ENCODE peak calls at places on chromosome 16, in seven cellular contexts. L, Z, N, P, I, M and E are unnamed samples. For H3K4me1, the result is how much of the 10 kb centered on the place peaks cover.

GRCh38 chr16:90035902-90036301 is 16.6 kb upstream of the DBNDD1 start:
- DNase-seq in L (no peak), Z (no peak), N (peak), P (no peak), I (no peak), M (no peak), E (no peak)

GRCh38 chr16:29678691-29679267 is at the start of gene QPRT:
- DNase-seq in L (peak), Z (peak), N (peak), P (peak), I (peak), M (no peak), E (peak)

GRCh38 chr16:4214215-4214621 is 27.7 kb downstream of the SRL start:
- DNase-seq in L (no peak), Z (no peak), N (peak), P (peak), I (peak), M (no peak), E (no peak)

GRCh38 chr16:53775106-53775820 is 71.3 kb downstream of the FTO start:
- DNase-seq in L (no peak), Z (no peak), N (no peak), P (no peak), I (no peak), M (no peak), E (no peak)

GRCh38 chr16:588639-588888 is 1.3 kb upstream of the RAB40C start:
- DNase-seq in L (no peak), Z (no peak), N (peak), P (peak), I (no peak), M (no peak), E (peak)

GRCh38 chr16:58384437-58385055 is 7.7 kb upstream of the GINS3 start:
- DNase-seq in L (no peak), Z (no peak), N (no peak), P (no peak), I (no peak), M (no peak), E (no peak)

GRCh38 chr16:2027024-2028010 is 615 bp downstream of the NHERF2 start:
- DNase-seq in L (peak), Z (no peak), N (peak), P (peak), I (no peak), M (no peak), E (no peak)

GRCh38 chr16:51150159-51150893 is 744 bp downstream of the SALL1 start:
- DNase-seq in L (peak), Z (no peak), N (peak), P (peak), I (peak), M (no peak), E (no peak)

GRCh38 chr16:53504161-53504663 is 1.2 kb upstream of the AKTIP start:
- DNase-seq in L (peak), Z (no peak), N (peak), P (peak), I (peak), M (peak), E (no peak)

GRCh38 chr16:15539197-15539596 is 103.8 kb downstream of the MARF1 start:
- DNase-seq in L (no peak), Z (peak), N (no peak), P (no peak), I (no peak), M (no peak), E (peak)

GRCh38 chr16:1665829-1666228 is 12.2 kb upstream of the JPT2 start:
- DNase-seq in L (no peak), Z (no peak), N (no peak), P (no peak), I (no peak), M (no peak), E (no peak)

GRCh38 chr16:24976061-24976779 is 38.9 kb downstream of the ARHGAP17 start:
- DNase-seq in L (no peak), Z (no peak), N (no peak), P (no peak), I (no peak), M (no peak), E (no peak)

GRCh38 chr16:4266372-4266771 is 6.5 kb downstream of the TFAP4 start:
- DNase-seq in L (no peak), Z (peak), N (no peak), P (peak), I (no peak), M (no peak), E (peak)

GRCh38 chr16:10590342-10590741 is 9.9 kb upstream of the EMP2 start:
- DNase-seq in L (no peak), Z (no peak), N (no peak), P (no peak), I (no peak), M (no peak), E (no peak)

GRCh38 chr16:78437352-78437968 is 338.0 kb downstream of the WWOX start:
- DNase-seq in L (peak), Z (no peak), N (no peak), P (peak), I (no peak), M (no peak), E (peak)

GRCh38 chr16:87212026-87212425 is 105.2 kb downstream of the C16orf95 start:
- DNase-seq in L (no peak), Z (no peak), N (peak), P (peak), I (no peak), M (no peak), E (no peak)

GRCh38 chr16:75420987-75421819 is 12.1 kb downstream of the CFDP1 start:
- DNase-seq in L (peak), Z (peak), N (peak), P (peak), I (peak), M (peak), E (peak)

GRCh38 chr16:75413951-75414350 is 19.4 kb downstream of the CFDP1 start:
- DNase-seq in L (no peak), Z (no peak), N (no peak), P (no peak), I (no peak), M (no peak), E (no peak)

GRCh38 chr16:75421820-75422126 is 11.5 kb downstream of the CFDP1 start:
- DNase-seq in L (no peak), Z (no peak), N (no peak), P (no peak), I (no peak), M (no peak), E (no peak)

GRCh38 chr16:75415169-75415908 is 18.0 kb downstream of the CFDP1 start:
- DNase-seq in L (no peak), Z (no peak), N (no peak), P (peak), I (no peak), M (no peak), E (no peak)

GRCh38 chr16:75416904-75417565 is 16.3 kb downstream of the CFDP1 start:
- DNase-seq in L (no peak), Z (no peak), N (no peak), P (peak), I (no peak), M (no peak), E (no peak)
- H3K4me1 ChIP-seq in L (under half), Z (under half), N (under half), P (under half), I (under half), M (under half), E (under half)

GRCh38 chr16:56327071-56327928 is 98.0 kb downstream of the AMFR start:
- DNase-seq in L (no peak), Z (no peak), N (no peak), P (no peak), I (no peak), M (no peak), E (no peak)

GRCh38 chr16:56329887-56330286 is 95.5 kb downstream of the AMFR start:
- DNase-seq in L (no peak), Z (no peak), N (no peak), P (no peak), I (no peak), M (no peak), E (no peak)

GRCh38 chr16:56327929-56328258 is 97.5 kb downstream of the AMFR start:
- DNase-seq in L (no peak), Z (no peak), N (no peak), P (no peak), I (no peak), M (no peak), E (no peak)

GRCh38 chr16:56330476-56330875 is 94.9 kb downstream of the AMFR start:
- DNase-seq in L (no peak), Z (no peak), N (no peak), P (no peak), I (no peak), M (no peak), E (no peak)

DNA sequence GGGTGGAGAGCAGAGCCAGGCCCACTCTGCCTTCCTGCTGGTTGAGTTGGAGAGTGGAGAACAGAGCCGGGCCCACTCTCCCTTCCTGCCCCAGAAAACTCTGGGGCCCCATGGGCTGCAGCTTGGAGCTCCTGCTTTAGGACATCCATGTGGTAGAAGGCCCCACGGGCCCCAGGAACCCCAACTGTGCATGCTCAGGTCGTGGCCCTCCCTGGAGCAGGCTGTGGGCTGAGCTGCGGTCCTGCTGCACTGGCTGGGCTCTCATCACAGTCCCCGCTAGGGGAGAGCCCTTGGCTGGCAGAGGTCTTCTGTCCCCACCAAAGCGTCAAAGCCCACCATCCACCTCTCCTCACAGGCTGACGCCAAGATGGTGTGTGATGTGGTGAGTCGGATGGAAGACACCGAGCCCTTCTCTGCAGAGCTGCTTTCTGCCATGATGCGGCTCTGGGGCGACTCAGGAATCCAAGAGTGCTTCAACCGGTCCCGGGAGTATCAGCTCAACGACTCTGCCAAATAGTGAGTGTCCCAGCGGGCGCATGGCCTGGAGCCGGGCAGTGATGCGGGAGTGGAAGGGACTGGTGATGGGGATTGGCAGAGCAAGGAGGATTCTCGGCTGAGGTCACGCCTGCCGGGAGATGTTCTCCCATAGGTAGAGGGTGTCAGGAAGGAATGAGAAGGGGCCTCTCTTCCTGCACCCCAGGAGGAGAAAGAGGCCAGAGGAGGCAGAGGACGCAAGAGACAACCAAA is 96.9 kb downstream of the AMFR start:
- DNase-seq in L (no peak), Z (no peak), N (no peak), P (no peak), I (no peak), M (no peak), E (no peak)
- H3K4me1 ChIP-seq in L (under half), Z (under half), N (under half), P (under half), I (under half), M (under half), E (under half)

DNA sequence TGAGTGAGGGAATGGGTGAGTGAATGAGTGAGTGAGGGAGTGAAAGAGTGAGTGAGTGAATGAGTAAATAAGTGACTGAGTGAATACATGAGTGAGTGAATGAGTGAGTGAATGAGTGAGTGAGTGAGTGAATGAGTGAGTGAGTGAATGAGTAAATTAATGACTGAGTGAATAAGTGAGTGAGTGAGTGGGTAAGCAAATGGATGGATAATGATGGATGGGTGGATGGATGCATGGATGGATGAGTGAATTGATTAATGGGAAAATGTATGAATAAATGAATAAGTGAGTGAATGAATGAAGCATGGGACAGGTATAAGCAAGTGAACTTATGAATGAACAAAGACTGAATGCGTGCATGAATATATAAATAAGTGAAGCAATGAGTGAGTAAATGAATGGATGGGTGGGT is 25.4 kb downstream of the TMEM114 start:
- DNase-seq in L (no peak), Z (no peak), N (no peak), P (no peak), I (no peak), M (no peak), E (no peak)
- H3K4me1 ChIP-seq in L (under half), Z (under half), N (under half), P (under half), I (under half), M (under half), E (under half)

GRCh38 chr16:85620403-85620802 is 7.3 kb downstream of the GSE1 start:
- DNase-seq in L (no peak), Z (no peak), N (no peak), P (no peak), I (no peak), M (no peak), E (no peak)
- H3K4me1 ChIP-seq in L (under half), Z (under half), N (under half), P (under half), I (under half), M (under half), E (under half)

GRCh38 chr16:57028086-57028485 is 38.7 kb downstream of the NLRC5 start:
- DNase-seq in L (no peak), Z (peak), N (no peak), P (no peak), I (no peak), M (no peak), E (no peak)
- H3K4me1 ChIP-seq in L (under half), Z (under half), N (under half), P (under half), I (under half), M (under half), E (under half)